ENCODE peak calls at places on chromosomes 12 and 14, in eight cellular contexts. R is T-cell, T is fibroblast of lung, X is AG20443, G is lower leg skin, N is NCI-H1092, K is EL, W is COR-L47. P is an unnamed sample.
A peak's percentile ranks its signal among the peaks of the same experiment; 100 is the strongest.

GRCh38 chr14:89365071-89365801 is 51.8 kb downstream of the FOXN3 start:
- DNase-seq in K (no peak), G (peak; percentile 36), N (no peak), T (peak; percentile 15), R (peak; percentile 48), X (peak; percentile 44), W (no peak), P (no peak)

GRCh38 chr14:53668861-53669260 is 287.8 kb downstream of the BMP4 start:
- DNase-seq in G (no peak), W (no peak), R (no peak), T (peak; percentile 79), K (peak; percentile 38), X (no peak), N (no peak), P (no peak)

GRCh38 chr12:130529781-130530180 is 186.3 kb downstream of the RIMBP2 start:
- DNase-seq in K (no peak), W (no peak), X (no peak), R (no peak), T (no peak), G (no peak), N (no peak), P (no peak)

GRCh38 chr12:65459545-65459944 is 181.1 kb downstream of the MSRB3 start:
- DNase-seq in K (no peak), G (no peak), N (no peak), T (no peak), R (no peak), W (no peak), X (no peak), P (no peak)

GRCh38 chr14:100680439-100681051 is 46.1 kb upstream of the DLK1 start:
- DNase-seq in K (peak; percentile 50), W (no peak), G (no peak), X (peak; percentile 54), N (no peak), R (no peak), T (no peak), P (no peak)

GRCh38 chr12:31117203-31118011 is 43.7 kb downstream of the DDX11 start:
- DNase-seq in X (peak; percentile 46), R (peak; percentile 65), K (peak; percentile 24), T (peak; percentile 12), N (peak; percentile 83), G (no peak), W (peak; percentile 52), P (no peak)

GRCh38 chr12:106771425-106771824 is 3.1 kb upstream of the RIC8B start:
- DNase-seq in K (no peak), X (no peak), N (no peak), W (no peak), T (no peak), G (no peak), R (no peak), P (no peak)

GRCh38 chr14:38743941-38744611 is 359.0 kb downstream of the SEC23A start:
- DNase-seq in X (no peak), K (no peak), N (no peak), T (no peak), R (no peak), G (no peak), W (no peak), P (no peak)

GRCh38 chr12:89936631-89937030 is 228.0 kb upstream of the ATP2B1 start:
- DNase-seq in T (no peak), N (no peak), W (no peak), X (no peak), G (no peak), K (no peak), R (no peak), P (no peak)

GRCh38 chr12:108004368-108004767 is 124.7 kb upstream of the WSCD2 start:
- DNase-seq in R (no peak), W (no peak), X (no peak), G (no peak), T (no peak), N (peak; percentile 15), K (no peak), P (peak; percentile 18)

GRCh38 chr14:60632257-60632656 is 17.0 kb downstream of the SIX1 start:
- DNase-seq in N (no peak), T (no peak), G (no peak), K (no peak), R (no peak), X (no peak), W (no peak), P (no peak)

GRCh38 chr12:127722651-127723050 is 544.3 kb upstream of the TMEM132C start:
- DNase-seq in T (no peak), K (no peak), G (no peak), N (peak; percentile 12), W (no peak), X (no peak), R (no peak), P (no peak)

GRCh38 chr12:4483885-4484823 is 38.5 kb upstream of the FGF6 start:
- DNase-seq in T (no peak), G (no peak), R (no peak), W (no peak), N (no peak), K (no peak), X (no peak), P (no peak)

GRCh38 chr12:46524778-46525177 is 152.2 kb upstream of the SLC38A2 start:
- DNase-seq in X (peak; percentile 78), T (peak; percentile 95), G (peak; percentile 92), K (peak; percentile 76), W (no peak), N (no peak), R (no peak), P (no peak)